ENCODE peak calls at places on chromosomes 16 and 17, in seven cellular contexts. K is brain microvascular endothelial cell, V is body of pancreas, Y is cardiac muscle cell, S is IMR-90, Q is kidney epithelial cell, B is fibroblast of mammary gland. T is an unnamed sample.

GRCh38 chr16:1770328-1771071 is 843 bp downstream of the NME3 start:
- DNase-seq in K (peak), V (peak), Y (peak), S (peak), Q (no peak), B (peak), T (no peak)

GRCh38 chr16:24838554-24839266 is 7.1 kb upstream of the SLC5A11 start:
- DNase-seq in K (peak), V (peak), Y (peak), S (peak), Q (peak), B (peak), T (peak)

GRCh38 chr16:20104563-20105183 is 31.0 kb upstream of the GPR139 start:
- DNase-seq in K (no peak), V (no peak), Y (no peak), S (no peak), Q (no peak), B (no peak), T (no peak)

GRCh38 chr17:76586741-76587487 is 1.3 kb upstream of the ST6GALNAC2 start:
- DNase-seq in K (no peak), V (no peak), Y (no peak), S (no peak), Q (no peak), B (no peak), T (no peak)

GRCh38 chr16:28100810-28101532 is 37.5 kb upstream of the GSG1L start:
- DNase-seq in K (no peak), V (no peak), Y (no peak), S (no peak), Q (no peak), B (no peak), T (no peak)

GRCh38 chr17:16994626-16995025 is 22.7 kb upstream of the TNFRSF13B start:
- DNase-seq in K (no peak), V (no peak), Y (no peak), S (no peak), Q (no peak), B (no peak), T (no peak)

GRCh38 chr16:24854607-24855171 is 8.9 kb downstream of the SLC5A11 start:
- DNase-seq in K (no peak), V (no peak), Y (no peak), S (no peak), Q (no peak), B (no peak), T (no peak)

GRCh38 chr16:66103245-66103644 is 263.2 kb upstream of the CDH5 start:
- DNase-seq in K (peak), V (no peak), Y (peak), S (peak), Q (no peak), B (peak), T (no peak)

GRCh38 chr17:82545071-82545462 is 25.5 kb downstream of the FOXK2 start:
- DNase-seq in K (peak), V (no peak), Y (peak), S (no peak), Q (no peak), B (peak), T (no peak)

GRCh38 chr17:1762906-1763829 is 1.3 kb downstream of the SERPINF1 start:
- DNase-seq in K (peak), V (peak), Y (peak), S (peak), Q (no peak), B (peak), T (peak)

GRCh38 chr17:47862621-47863440 is 11.9 kb upstream of the SP6 start:
- DNase-seq in K (peak), V (no peak), Y (peak), S (peak), Q (peak), B (peak), T (peak)

GRCh38 chr16:6573577-6573976 is 759.1 kb upstream of the RBFOX1 start:
- DNase-seq in K (no peak), V (peak), Y (no peak), S (no peak), Q (no peak), B (no peak), T (no peak)

GRCh38 chr17:50353600-50354195 is 7.8 kb downstream of the XYLT2 start:
- DNase-seq in K (no peak), V (no peak), Y (no peak), S (no peak), Q (no peak), B (no peak), T (no peak)

GRCh38 chr16:9869776-9870175 is 312.5 kb downstream of the GRIN2A start:
- DNase-seq in K (no peak), V (no peak), Y (no peak), S (no peak), Q (no peak), B (no peak), T (no peak)

GRCh38 chr17:57578608-57578990 is 166.5 kb downstream of the CCDC182 start:
- DNase-seq in K (no peak), V (no peak), Y (peak), S (peak), Q (no peak), B (peak), T (peak)

GRCh38 chr16:50696575-50697420 is 3.4 kb downstream of the NOD2 start:
- DNase-seq in K (peak), V (peak), Y (peak), S (peak), Q (no peak), B (peak), T (no peak)

GRCh38 chr17:66383353-66383752 is 80.9 kb downstream of the PRKCA start:
- DNase-seq in K (peak), V (no peak), Y (peak), S (peak), Q (no peak), B (peak), T (no peak)

GRCh38 chr16:17475104-17475503 is 4.3 kb upstream of the XYLT1 start:
- DNase-seq in K (no peak), V (no peak), Y (no peak), S (no peak), Q (no peak), B (no peak), T (no peak)

GRCh38 chr16:17474037-17474436 is 3.3 kb upstream of the XYLT1 start:
- DNase-seq in K (no peak), V (no peak), Y (no peak), S (no peak), Q (no peak), B (peak), T (no peak)

GRCh38 chr16:17474572-17474971 is 3.8 kb upstream of the XYLT1 start:
- DNase-seq in K (no peak), V (no peak), Y (no peak), S (no peak), Q (no peak), B (no peak), T (no peak)

GRCh38 chr16:17471745-17472075 is 950 bp upstream of the XYLT1 start:
- DNase-seq in K (no peak), V (no peak), Y (no peak), S (peak), Q (no peak), B (peak), T (no peak)

DNA sequence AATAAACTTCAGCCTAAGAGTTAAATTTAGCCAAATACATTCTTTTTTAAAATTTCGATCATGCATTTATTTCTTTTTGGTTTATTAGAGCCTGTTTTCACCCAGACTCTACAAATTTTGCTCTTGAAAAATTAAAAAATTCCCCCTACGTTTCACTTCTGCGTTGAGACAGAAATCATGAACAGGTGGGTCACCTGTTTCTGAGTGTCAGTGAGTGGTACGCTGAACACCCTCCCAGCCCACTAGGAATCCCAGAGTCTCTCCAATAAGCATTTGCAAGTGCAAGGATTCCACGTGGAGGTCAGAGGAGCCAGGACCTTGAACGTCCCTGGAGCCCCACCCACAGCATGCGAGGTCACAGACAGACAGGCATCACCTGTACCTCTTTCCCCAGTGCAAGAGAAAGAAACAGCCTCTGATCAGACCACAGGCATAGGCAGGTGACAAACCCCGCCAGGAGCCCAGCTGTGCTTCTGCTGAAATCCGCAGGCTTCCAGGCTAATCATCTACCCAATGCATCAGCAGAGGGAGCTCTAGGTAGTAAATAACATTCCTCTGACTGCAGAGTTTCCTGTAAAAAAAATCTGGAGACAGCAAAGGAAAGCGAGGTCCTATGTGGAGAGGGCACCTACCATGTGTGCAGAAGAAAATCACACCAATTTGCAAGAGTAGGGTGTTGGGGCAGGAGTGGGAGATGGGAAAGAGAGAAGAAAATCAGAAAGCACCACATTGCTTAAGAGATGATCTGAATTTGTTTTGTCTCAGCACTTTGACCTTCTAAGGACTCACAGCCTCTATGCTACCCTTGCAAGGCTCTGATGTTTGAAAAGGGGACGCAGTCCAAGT is 5.9 kb upstream of the XYLT1 start:
- DNase-seq in K (peak), V (peak), Y (peak), S (peak), Q (peak), B (peak), T (no peak)
- TF ChIP-seq CTCF in K (peak), V (peak), Y (peak), S (peak), Q (peak), B (peak), T (peak)

GRCh38 chr17:4944554-4945175 is 3.7 kb downstream of the PFN1 start:
- DNase-seq in K (no peak), V (no peak), Y (no peak), S (no peak), Q (no peak), B (no peak), T (no peak)

GRCh38 chr17:4945176-4945943 is 3.0 kb downstream of the PFN1 start:
- DNase-seq in K (peak), V (peak), Y (peak), S (peak), Q (no peak), B (peak), T (no peak)

GRCh38 chr17:4946312-4946976 is 1.9 kb downstream of the PFN1 start:
- DNase-seq in K (no peak), V (no peak), Y (no peak), S (no peak), Q (no peak), B (no peak), T (no peak)

GRCh38 chr17:4947010-4947410 is 1.3 kb downstream of the PFN1 start:
- DNase-seq in K (no peak), V (no peak), Y (no peak), S (no peak), Q (no peak), B (no peak), T (no peak)

DNA sequence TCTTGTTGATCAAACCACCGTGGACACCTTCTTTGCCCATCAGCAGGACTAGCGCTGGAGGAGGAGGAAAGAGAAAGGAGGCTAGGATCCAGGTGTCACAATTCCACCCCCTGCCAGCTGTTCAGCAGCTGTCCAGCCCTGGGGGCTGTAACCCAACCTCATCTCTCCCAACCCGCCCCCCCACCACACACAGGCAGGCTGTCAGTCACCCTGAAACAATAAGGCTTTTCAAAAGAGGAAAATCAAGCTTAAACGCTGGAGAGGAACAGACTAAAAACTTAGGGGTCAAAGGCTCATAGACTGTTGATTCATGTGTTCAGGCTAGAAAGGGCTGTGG is 2.4 kb downstream of the PFN1 start:
- DNase-seq in K (no peak), V (no peak), Y (no peak), S (no peak), Q (no peak), B (no peak), T (no peak)
- H3K4me3 ChIP-seq in K (peak), V (no peak), Y (no peak), S (no peak), Q (peak), B (peak), T (peak)

DNA sequence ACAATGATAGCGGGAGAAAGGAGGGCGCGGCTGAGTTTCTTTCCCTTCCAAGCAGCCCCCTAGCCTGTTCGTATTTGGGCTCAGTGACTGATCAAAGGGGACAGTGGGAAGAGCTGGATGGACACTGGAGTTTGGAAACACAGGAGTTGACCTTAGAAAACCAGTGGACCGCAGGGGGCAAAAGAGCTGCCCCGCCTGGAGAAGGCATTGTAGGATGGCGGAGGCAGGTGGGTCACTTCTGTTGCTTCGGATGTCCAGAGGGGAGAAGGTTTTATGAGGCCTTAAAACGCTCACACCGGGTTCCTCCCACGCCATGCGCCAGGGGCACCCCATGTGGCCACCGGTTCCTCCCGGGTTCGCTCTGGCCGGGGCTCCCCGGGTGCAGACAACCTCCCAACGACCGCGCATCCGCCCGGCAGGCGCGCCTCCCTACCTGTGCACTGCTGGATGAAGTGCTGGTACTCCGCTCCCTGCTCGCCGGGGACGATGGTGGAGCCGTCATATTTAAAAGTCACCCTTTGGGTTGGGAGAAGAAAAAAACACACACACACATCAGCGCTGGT is 729 bp downstream of the COTL1 start:
- DNase-seq in K (no peak), V (no peak), Y (no peak), S (no peak), Q (no peak), B (no peak), T (no peak)
- TF ChIP-seq CTCF in K (no peak), V (no peak), Y (no peak), S (no peak), Q (no peak), B (no peak), T (no peak)

GRCh38 chr17:384622-385194 is 32.1 kb upstream of the RPH3AL start:
- DNase-seq in K (no peak), V (no peak), Y (no peak), S (no peak), Q (no peak), B (no peak), T (no peak)

GRCh38 chr17:381941-382643 is 29.5 kb upstream of the RPH3AL start:
- DNase-seq in K (no peak), V (no peak), Y (no peak), S (no peak), Q (no peak), B (no peak), T (no peak)

GRCh38 chr17:383771-384621 is 31.4 kb upstream of the RPH3AL start:
- DNase-seq in K (no peak), V (no peak), Y (no peak), S (no peak), Q (no peak), B (no peak), T (no peak)

GRCh38 chr17:385195-385835 is 32.7 kb upstream of the RPH3AL start:
- DNase-seq in K (no peak), V (peak), Y (peak), S (no peak), Q (no peak), B (no peak), T (no peak)

DNA sequence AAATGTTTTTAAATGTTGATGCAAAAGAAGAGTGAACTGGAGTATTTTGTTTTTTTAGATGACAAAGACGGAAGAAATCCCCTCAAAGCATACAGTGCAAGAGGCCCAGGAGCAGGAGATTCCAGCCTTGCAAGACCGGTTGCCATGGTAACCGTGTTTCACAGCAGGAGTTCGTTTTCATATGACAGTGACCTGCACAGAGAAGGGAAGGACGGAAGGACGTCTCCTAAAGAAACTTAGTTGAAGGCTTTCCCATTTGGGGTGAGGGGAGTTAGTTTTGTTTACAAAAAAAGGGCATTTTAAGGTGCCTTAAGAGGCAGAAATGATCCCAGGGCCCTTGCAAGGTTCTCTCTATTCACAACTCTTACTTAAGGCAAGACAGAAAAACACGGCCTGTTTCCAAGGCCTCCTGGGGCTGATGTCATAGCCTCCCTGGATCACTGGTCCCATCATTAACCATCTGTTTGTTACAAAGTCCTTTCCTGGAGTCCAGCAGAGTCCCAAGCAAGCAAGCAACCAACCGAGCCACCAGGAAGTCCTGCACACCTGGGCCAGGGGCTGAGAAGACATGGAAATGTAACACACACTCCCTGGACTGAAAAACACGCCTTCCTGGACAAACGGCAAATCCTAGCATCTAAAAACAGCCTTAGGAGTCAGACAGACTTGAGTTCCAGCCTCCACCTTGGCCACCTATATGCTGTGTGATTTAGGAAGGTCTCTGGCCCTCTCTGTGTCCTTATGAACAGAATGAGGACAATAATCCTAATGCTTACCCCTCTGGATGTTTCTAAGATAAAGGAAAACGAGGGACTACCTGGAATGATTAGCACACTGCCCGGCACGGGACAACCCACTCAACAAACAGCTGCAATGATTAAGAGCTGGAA is 30.3 kb upstream of the RPH3AL start:
- DNase-seq in K (peak), V (peak), Y (peak), S (peak), Q (peak), B (no peak), T (peak)
- H3K4me3 ChIP-seq in K (no peak), V (no peak), Y (no peak), S (no peak), Q (no peak), B (no peak), T (no peak)